ENCODE peak calls at places on chromosomes 3 and 15, in nine cellular contexts. Q, J, H, Y, Z, A, N, S and X are unnamed samples.

GRCh38 chr15:90807074-90807646 is 61.2 kb upstream of the FURIN start:
- DNase-seq in S (no peak), N (no peak), Q (no peak), A (no peak), H (no peak), Z (no peak), Y (no peak), J (no peak), X (peak)

GRCh38 chr3:194855025-194855391 is 169.3 kb downstream of the FAM43A start:
- DNase-seq in Y (peak), J (no peak), Z (no peak), Q (no peak), A (no peak), H (no peak), S (no peak), N (no peak), X (no peak)

GRCh38 chr3:5226783-5227182 is 39.3 kb downstream of the EDEM1 start:
- DNase-seq in Q (peak), N (peak), Z (no peak), Y (no peak), S (peak), A (peak), J (peak), H (no peak), X (peak)

GRCh38 chr3:68007621-68008226 is 353.3 kb upstream of the SUCLG2 start:
- DNase-seq in N (no peak), Q (no peak), Y (no peak), Z (no peak), H (no peak), S (no peak), J (no peak), A (no peak), X (no peak)

GRCh38 chr15:80582816-80583423 is 112.2 kb upstream of the ABHD17C start:
- DNase-seq in H (no peak), Q (no peak), S (no peak), Y (no peak), Z (peak), A (no peak), N (no peak), J (no peak), X (no peak)

GRCh38 chr15:101175396-101175795 is 76.5 kb downstream of the CHSY1 start:
- DNase-seq in H (no peak), Q (no peak), N (no peak), A (no peak), Z (peak), S (no peak), J (no peak), Y (peak), X (no peak)

GRCh38 chr3:15924914-15925313 is 127.1 kb upstream of the ANKRD28 start:
- DNase-seq in Z (no peak), N (no peak), J (no peak), S (no peak), H (no peak), Q (no peak), A (no peak), Y (no peak), X (no peak)

GRCh38 chr3:44906997-44907396 is 32.6 kb downstream of the TGM4 start:
- DNase-seq in S (peak), A (no peak), Q (no peak), J (no peak), H (no peak), N (no peak), Z (no peak), Y (no peak), X (no peak)

GRCh38 chr3:99509224-99509623 is 129.2 kb upstream of the COL8A1 start:
- DNase-seq in Q (no peak), H (no peak), S (peak), J (no peak), N (peak), Y (no peak), A (peak), Z (no peak), X (peak)

GRCh38 chr3:69439683-69440270 is 53.9 kb upstream of the FRMD4B start:
- DNase-seq in N (peak), A (peak), Z (no peak), Y (no peak), Q (peak), J (no peak), S (peak), H (no peak), X (peak)

GRCh38 chr3:8416965-8417364 is 84.7 kb upstream of the LMCD1 start:
- DNase-seq in H (no peak), S (peak), Y (peak), Q (peak), N (peak), A (peak), Z (peak), J (no peak), X (no peak)

GRCh38 chr3:179324270-179324754 is 1.5 kb downstream of the ZNF639 start:
- DNase-seq in Y (no peak), H (no peak), S (peak), A (peak), J (no peak), N (peak), Q (no peak), Z (no peak), X (peak)

GRCh38 chr3:113051827-113052226 is 61.0 kb downstream of the GTPBP8 start:
- DNase-seq in Q (no peak), J (no peak), A (peak), N (peak), Y (no peak), S (peak), Z (no peak), H (no peak), X (peak)

GRCh38 chr3:43792904-43793303 is 102.2 kb downstream of the ABHD5 start:
- DNase-seq in Q (no peak), A (no peak), J (no peak), S (no peak), N (peak), Y (no peak), H (no peak), Z (no peak), X (peak)

GRCh38 chr3:139979991-139980390 is 45.0 kb downstream of the CLSTN2 start:
- DNase-seq in Y (no peak), J (no peak), N (no peak), A (no peak), H (no peak), S (no peak), Q (no peak), Z (no peak), X (no peak)

GRCh38 chr15:85168642-85169173 is 187.1 kb downstream of the PDE8A start:
- DNase-seq in S (peak), Y (no peak), J (no peak), H (peak), Z (peak), Q (peak), A (peak), N (no peak), X (peak)

GRCh38 chr15:61205427-61205826 is 23.7 kb downstream of the RORA start:
- DNase-seq in H (peak), J (no peak), Q (no peak), N (peak), S (peak), A (no peak), Y (no peak), Z (no peak), X (no peak)

GRCh38 chr3:108093616-108094015 is 2.8 kb upstream of the CD47 start:
- DNase-seq in Z (no peak), A (no peak), Q (no peak), N (no peak), J (no peak), S (no peak), H (no peak), Y (no peak), X (no peak)

GRCh38 chr3:126527006-126527405 is 3.1 kb downstream of the CHST13 start:
- DNase-seq in Y (no peak), N (no peak), Z (no peak), S (no peak), Q (no peak), H (no peak), J (no peak), A (no peak), X (no peak)

GRCh38 chr3:123881771-123882170 is 2.4 kb downstream of the MYLK start:
- DNase-seq in Z (no peak), Q (no peak), J (no peak), A (no peak), Y (no peak), S (no peak), N (no peak), H (no peak), X (no peak)

GRCh38 chr3:66572938-66573710 is 72.3 kb upstream of the LRIG1 start:
- DNase-seq in H (no peak), Z (no peak), S (no peak), J (no peak), Y (no peak), A (no peak), N (no peak), Q (peak), X (no peak)
- TF ChIP-seq CTCF in H (no peak), Z (no peak), S (peak), J (peak), Y (peak), A (no peak), N (peak), Q (peak), X (no peak)

DNA sequence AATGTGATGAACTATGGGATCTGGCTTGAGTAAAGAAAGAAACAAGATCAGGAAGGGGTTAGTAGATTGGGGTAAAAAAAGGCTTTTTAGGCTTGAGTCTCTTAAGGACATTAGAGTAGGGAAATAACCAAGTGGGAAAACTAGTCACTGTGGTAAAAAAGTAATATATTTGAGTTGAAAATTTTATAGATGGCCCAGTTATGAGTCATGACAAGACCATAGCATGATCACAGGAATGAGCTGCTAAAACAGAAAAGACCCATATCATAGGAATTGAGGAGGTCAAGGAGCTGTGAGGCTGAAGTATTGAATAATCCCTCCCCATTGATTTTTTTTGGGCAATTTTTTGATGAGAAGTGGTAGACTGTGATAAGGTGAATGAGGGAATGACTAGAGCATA is 69.2 kb upstream of the TBC1D5 start:
- DNase-seq in N (no peak), Z (no peak), A (no peak), Y (no peak), S (no peak), Q (no peak), J (no peak), H (no peak), X (no peak)
- H3K4me3 ChIP-seq in N (no peak), Z (no peak), A (no peak), Y (no peak), S (no peak), Q (no peak), J (no peak), H (no peak), X (no peak)

DNA sequence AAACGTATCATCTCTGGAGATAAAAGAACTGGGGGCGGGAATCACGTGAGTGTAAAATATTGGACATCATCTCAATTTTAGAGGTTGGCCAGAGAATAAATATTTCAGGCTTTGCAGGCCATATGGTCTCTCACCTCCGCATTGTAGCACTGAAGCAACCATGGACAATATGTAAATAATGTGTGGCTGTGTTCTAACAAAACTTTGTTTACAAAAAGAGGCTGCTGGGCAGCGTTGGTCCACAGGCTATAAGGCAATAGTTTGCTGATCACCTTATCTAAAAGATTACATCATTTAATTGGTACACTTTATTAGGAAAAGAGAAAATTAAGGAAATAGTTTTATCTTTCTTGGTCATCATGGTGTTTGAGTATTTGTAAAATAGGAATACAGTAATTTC is 22.5 kb upstream of the SHC4 start:
- DNase-seq in Z (no peak), J (no peak), S (no peak), Q (no peak), A (no peak), Y (no peak), H (no peak), N (no peak), X (no peak)
- TF ChIP-seq CTCF in Z (no peak), J (no peak), S (no peak), Q (no peak), A (no peak), Y (no peak), H (no peak), N (no peak), X (no peak)

DNA sequence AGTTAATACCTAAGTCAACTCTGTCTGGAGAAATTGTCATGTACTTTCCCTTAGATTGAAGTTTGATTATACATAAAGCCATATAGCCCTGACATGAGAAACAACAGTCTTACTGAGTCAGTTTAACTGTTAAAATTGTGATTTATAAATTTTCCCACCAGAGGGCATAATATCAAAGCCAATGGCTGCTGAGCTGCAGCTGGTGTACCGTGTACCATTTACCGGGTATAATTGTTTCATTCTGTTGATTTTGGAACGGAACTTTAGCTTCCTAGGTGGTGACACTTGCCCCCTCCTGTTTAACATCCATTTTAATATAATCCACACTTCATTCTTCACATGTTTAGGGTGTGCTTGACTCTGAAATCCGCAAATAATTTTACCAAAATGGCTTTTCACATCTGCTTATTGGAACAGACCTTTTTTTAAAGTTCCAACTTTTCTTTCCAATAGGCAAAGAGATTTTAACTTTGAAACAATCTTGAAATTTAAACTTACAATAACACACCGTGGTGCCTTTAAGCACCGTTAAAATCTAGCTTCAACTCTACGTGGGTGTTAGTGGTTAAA is 72.8 kb downstream of the SLC9A9 start:
- DNase-seq in H (no peak), A (peak), J (peak), Y (peak), Z (no peak), S (peak), Q (peak), N (peak), X (peak)
- H3K4me3 ChIP-seq in H (no peak), A (peak), J (no peak), Y (no peak), Z (peak), S (no peak), Q (no peak), N (peak), X (no peak)

DNA sequence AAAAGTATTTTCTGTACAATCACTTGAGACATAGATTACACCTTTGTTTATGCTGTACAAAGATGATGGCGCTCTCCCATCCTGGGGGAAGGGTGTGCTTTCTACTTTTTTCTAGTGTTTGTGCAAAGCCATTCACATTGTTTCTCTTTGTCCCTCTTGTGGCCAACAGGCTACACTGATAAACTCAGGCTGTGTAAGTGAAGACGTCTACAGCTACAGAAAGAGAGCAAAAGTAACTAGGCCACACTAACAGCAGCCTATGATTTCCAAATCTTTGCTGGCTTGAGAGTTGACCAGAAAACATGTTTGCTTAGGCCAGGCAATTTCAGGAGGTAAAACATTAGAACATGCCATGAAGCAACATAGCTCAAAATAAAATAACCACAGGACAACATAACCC is 75.1 kb downstream of the FOXB1 start:
- DNase-seq in Y (no peak), Q (no peak), S (no peak), J (no peak), A (no peak), Z (no peak), H (no peak), N (no peak), X (no peak)
- TF ChIP-seq CTCF in Y (no peak), Q (peak), S (peak), J (peak), A (peak), Z (no peak), H (no peak), N (peak), X (no peak)

GRCh38 chr3:112013058-112013783 is 14.5 kb downstream of the TAGLN3 start:
- DNase-seq in Y (peak), Q (peak), N (peak), H (peak), A (peak), J (peak), Z (peak), S (peak), X (peak)
- H3K4me3 ChIP-seq in Y (no peak), Q (no peak), N (no peak), H (no peak), A (no peak), J (no peak), Z (no peak), S (no peak), X (no peak)

GRCh38 chr3:111717601-111718000 is 122.5 kb upstream of the ZBED2 start:
- DNase-seq in A (peak), Y (peak), J (peak), N (peak), Z (peak), H (peak), Q (peak), S (peak), X (peak)

GRCh38 chr3:111723293-111723963 is 128.3 kb upstream of the ZBED2 start:
- DNase-seq in H (no peak), Y (no peak), S (peak), Q (no peak), J (peak), N (peak), A (peak), Z (no peak), X (peak)

GRCh38 chr3:111724694-111725093 is 129.5 kb upstream of the ZBED2 start:
- DNase-seq in Y (no peak), J (no peak), N (no peak), Z (no peak), S (no peak), A (no peak), H (no peak), Q (no peak), X (no peak)

GRCh38 chr3:111721702-111722205 is 126.6 kb upstream of the ZBED2 start:
- DNase-seq in Y (no peak), A (no peak), Z (no peak), J (no peak), N (no peak), S (no peak), Q (no peak), H (no peak), X (no peak)

DNA sequence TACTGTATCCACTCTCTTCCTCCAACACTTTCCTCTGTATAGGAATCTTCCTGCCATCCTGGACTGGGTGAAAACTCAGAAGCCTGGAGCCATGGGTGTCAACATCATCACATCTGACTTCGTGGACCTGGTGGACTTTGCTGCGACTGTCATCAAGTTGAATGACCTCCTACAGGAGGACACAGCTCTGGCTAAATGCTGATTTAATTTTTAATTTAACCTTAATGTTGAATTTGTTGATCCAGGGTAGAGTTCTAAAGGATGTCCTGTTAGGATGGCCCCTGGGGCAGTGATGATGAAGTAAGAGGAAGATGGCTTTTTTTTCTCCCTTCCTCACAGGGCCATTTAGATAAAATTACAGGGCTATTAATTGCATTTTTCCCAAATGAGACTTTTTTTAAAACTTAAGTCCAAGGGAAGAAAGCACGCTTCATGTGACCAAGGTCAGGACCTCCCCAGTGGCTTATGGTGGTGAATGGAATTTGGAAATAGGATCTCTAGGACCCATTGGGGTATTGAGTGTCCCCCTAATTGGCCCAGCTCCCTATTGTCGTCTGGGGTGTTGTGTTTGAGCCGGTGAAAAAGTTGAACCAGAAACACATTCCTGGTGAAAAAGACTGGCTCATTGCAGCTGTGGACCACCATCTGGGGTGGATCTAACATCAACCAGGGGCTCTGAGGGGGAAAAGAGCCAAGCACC is 125.7 kb upstream of the ZBED2 start:
- DNase-seq in Z (no peak), N (no peak), Q (no peak), H (no peak), Y (no peak), S (no peak), J (no peak), A (no peak), X (no peak)
- TF ChIP-seq CTCF in Z (no peak), N (no peak), Q (no peak), H (no peak), Y (no peak), S (no peak), J (no peak), A (no peak), X (no peak)

GRCh38 chr15:68085052-68085451 is 30.9 kb downstream of the PIAS1 start:
- DNase-seq in A (peak), H (no peak), S (no peak), Y (no peak), Z (no peak), N (peak), J (no peak), Q (no peak), X (no peak)
- H3K4me3 ChIP-seq in A (no peak), H (no peak), S (no peak), Y (no peak), Z (no peak), N (no peak), J (no peak), Q (no peak), X (no peak)

GRCh38 chr3:10344147-10344943 is 23.4 kb upstream of the SEC13 start:
- DNase-seq in J (no peak), A (peak), S (peak), Y (peak), H (peak), N (peak), Z (no peak), Q (no peak), X (no peak)
- TF ChIP-seq CTCF in J (peak), A (peak), S (peak), Y (peak), H (peak), N (peak), Z (peak), Q (peak), X (peak)

GRCh38 chr3:48591436-48591835 is 3.7 kb downstream of the COL7A1 start:
- DNase-seq in S (no peak), Q (no peak), H (no peak), J (no peak), Z (no peak), A (no peak), N (no peak), Y (no peak), X (no peak)

GRCh38 chr3:48594431-48595049 is 589 bp downstream of the COL7A1 start:
- DNase-seq in Q (no peak), N (peak), A (peak), J (peak), Y (no peak), Z (no peak), H (peak), S (peak), X (peak)

GRCh38 chr3:48591886-48592518 is 3.1 kb downstream of the COL7A1 start:
- DNase-seq in A (no peak), S (no peak), H (no peak), Y (no peak), N (no peak), Q (no peak), J (no peak), Z (no peak), X (no peak)

GRCh38 chr3:48593337-48593736 is 1.8 kb downstream of the COL7A1 start:
- DNase-seq in S (no peak), H (no peak), Z (no peak), A (no peak), J (no peak), Y (no peak), Q (no peak), N (no peak), X (no peak)

DNA sequence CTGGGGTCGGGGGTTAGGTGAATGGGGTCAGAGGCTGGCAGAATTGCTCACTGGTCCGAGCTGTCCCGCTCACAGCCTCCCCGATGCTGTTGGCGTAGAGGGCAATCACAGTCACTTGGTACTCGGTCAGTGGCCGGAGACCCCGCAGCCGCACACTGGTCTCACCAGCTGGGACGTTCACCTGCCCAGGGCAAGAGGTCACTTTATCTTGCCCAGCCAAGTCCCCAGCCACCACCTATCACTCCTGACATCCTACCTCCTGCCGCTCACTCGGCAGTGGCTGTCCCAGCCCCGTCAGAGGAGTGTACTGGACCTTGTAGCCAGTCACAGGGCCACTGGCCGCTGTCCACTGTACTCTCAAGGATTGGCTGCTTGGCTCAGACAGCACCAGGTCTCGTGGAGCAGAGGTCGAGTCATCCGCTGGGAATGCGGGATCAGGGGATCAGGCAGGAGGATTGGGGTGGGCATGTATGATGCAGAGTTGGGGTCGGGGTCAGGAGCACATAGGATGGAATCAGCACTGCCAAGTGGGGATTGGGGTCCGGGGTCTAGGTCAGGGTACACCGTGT is 2.5 kb downstream of the COL7A1 start:
- DNase-seq in A (no peak), Q (no peak), N (peak), Z (no peak), J (no peak), S (peak), Y (no peak), H (no peak), X (peak)
- H3K4me3 ChIP-seq in A (no peak), Q (no peak), N (no peak), Z (no peak), J (no peak), S (no peak), Y (no peak), H (no peak), X (no peak)